ENCODE peak calls at places on chromosomes 4 and X, in six cellular contexts. I, E, G, V, S and B are unnamed samples.

GRCh38 chr4:77818667-77819408 is at the start of gene CNOT6L:
- DNase-seq in I (peak; percentile 66), E (no peak), G (peak; percentile 60), V (peak; percentile 67), S (peak; percentile 68), B (peak; percentile 64)

GRCh38 chrX:43559643-43560042 is 96.5 kb upstream of the MAOA start:
- DNase-seq in I (peak; percentile 41), E (no peak), G (peak; percentile 21), V (peak; percentile 59), S (peak; percentile 57), B (no peak)

GRCh38 chr4:80097395-80098177 is 24.6 kb upstream of the ANTXR2 start:
- DNase-seq in I (no peak), E (no peak), G (peak; percentile 70), V (peak; percentile 94), S (peak; percentile 96), B (no peak)

GRCh38 chrX:35098419-35098818 is 155.8 kb downstream of the FAM47B start:
- DNase-seq in I (no peak), E (no peak), G (no peak), V (no peak), S (peak; percentile 14), B (no peak)

GRCh38 chr4:40840985-40841571 is 91.3 kb downstream of the NSUN7 start:
- DNase-seq in I (peak; percentile 78), E (peak; percentile 59), G (peak; percentile 60), V (peak; percentile 71), S (peak; percentile 81), B (peak; percentile 96)

GRCh38 chr4:56215901-56216300 is 171.4 kb downstream of the AASDH start:
- DNase-seq in I (peak; percentile 12), E (no peak), G (no peak), V (peak; percentile 52), S (peak; percentile 63), B (no peak)

GRCh38 chr4:39576268-39576667 is 49.0 kb upstream of the UGDH start:
- DNase-seq in I (no peak), E (no peak), G (no peak), V (no peak), S (no peak), B (no peak)

GRCh38 chr4:112647785-112648184 is 10.8 kb downstream of the LARP7 start:
- DNase-seq in I (no peak), E (no peak), G (no peak), V (no peak), S (no peak), B (no peak)

GRCh38 chr4:31461425-31461824 is 741.3 kb downstream of the PCDH7 start:
- DNase-seq in I (peak; percentile 12), E (peak; percentile 42), G (peak; percentile 29), V (peak; percentile 50), S (peak; percentile 83), B (no peak)

GRCh38 chr4:25813705-25814104 is 49.1 kb downstream of the SEL1L3 start:
- DNase-seq in I (peak; percentile 55), E (no peak), G (no peak), V (peak; percentile 38), S (peak; percentile 82), B (peak; percentile 54)

GRCh38 chr4:152640058-152640921 is 39.5 kb downstream of the TMEM154 start:
- DNase-seq in I (peak; percentile 20), E (peak; percentile 37), G (no peak), V (peak; percentile 51), S (peak; percentile 36), B (no peak)

GRCh38 chrX:48802089-48802812 is 384 bp downstream of the HDAC6 start:
- DNase-seq in I (peak; percentile 91), E (peak; percentile 72), G (peak; percentile 84), V (peak; percentile 70), S (peak; percentile 75), B (peak; percentile 82)

GRCh38 chrX:11460347-11460746 is 167.1 kb downstream of the AMELX start:
- DNase-seq in I (no peak), E (no peak), G (no peak), V (no peak), S (peak; percentile 17), B (no peak)

GRCh38 chr4:117983541-117984451 is 50.5 kb upstream of the NDST3 start:
- DNase-seq in I (no peak), E (no peak), G (no peak), V (no peak), S (no peak), B (no peak)

GRCh38 chr4:40924793-40925117 is 175.0 kb downstream of the NSUN7 start:
- DNase-seq in I (no peak), E (no peak), G (no peak), V (no peak), S (no peak), B (no peak)

GRCh38 chr4:1726146-1726934 is 5.0 kb downstream of the TACC3 start:
- DNase-seq in I (peak; percentile 84), E (peak; percentile 88), G (peak; percentile 88), V (peak; percentile 83), S (peak; percentile 80), B (peak; percentile 97)

GRCh38 chr4:18934197-18934596 is 912.6 kb upstream of the LCORL start:
- DNase-seq in I (no peak), E (no peak), G (no peak), V (peak; percentile 4), S (peak; percentile 12), B (no peak)

GRCh38 chrX:39688576-39689373 is 409.0 kb downstream of the BCOR start:
- DNase-seq in I (peak; percentile 24), E (no peak), G (no peak), V (peak; percentile 38), S (no peak), B (peak; percentile 73)

GRCh38 chr4:64230709-64231310 is 178.4 kb downstream of the TECRL start:
- DNase-seq in I (peak; percentile 14), E (no peak), G (no peak), V (peak; percentile 27), S (peak; percentile 27), B (no peak)

GRCh38 chr4:2934813-2935761 is 28.1 kb downstream of the NOP14 start:
- DNase-seq in I (peak; percentile 89), E (peak; percentile 63), G (peak; percentile 92), V (peak; percentile 88), S (peak; percentile 85), B (peak; percentile 93)

GRCh38 chr4:2932561-2932950 is 30.6 kb downstream of the NOP14 start:
- DNase-seq in I (no peak), E (no peak), G (no peak), V (no peak), S (no peak), B (no peak)

GRCh38 chr4:2932951-2933565 is 30.1 kb downstream of the NOP14 start:
- DNase-seq in I (no peak), E (no peak), G (no peak), V (no peak), S (no peak), B (no peak)

GRCh38 chr4:2934077-2934812 is 29.0 kb downstream of the NOP14 start:
- DNase-seq in I (peak; percentile 41), E (no peak), G (no peak), V (peak; percentile 43), S (peak; percentile 65), B (no peak)

GRCh38 chr4:2933566-2934076 is 29.6 kb downstream of the NOP14 start:
- DNase-seq in I (no peak), E (no peak), G (no peak), V (no peak), S (no peak), B (no peak)
- H3K4me3 ChIP-seq in I (peak overlapping the region; percentile 90), E (peak overlapping the region; percentile 51), G (peak overlapping the region; percentile 24), V (peak overlapping the region; percentile 68), S (peak overlapping the region; percentile 57), B (peak overlapping the region; percentile 73)

DNA sequence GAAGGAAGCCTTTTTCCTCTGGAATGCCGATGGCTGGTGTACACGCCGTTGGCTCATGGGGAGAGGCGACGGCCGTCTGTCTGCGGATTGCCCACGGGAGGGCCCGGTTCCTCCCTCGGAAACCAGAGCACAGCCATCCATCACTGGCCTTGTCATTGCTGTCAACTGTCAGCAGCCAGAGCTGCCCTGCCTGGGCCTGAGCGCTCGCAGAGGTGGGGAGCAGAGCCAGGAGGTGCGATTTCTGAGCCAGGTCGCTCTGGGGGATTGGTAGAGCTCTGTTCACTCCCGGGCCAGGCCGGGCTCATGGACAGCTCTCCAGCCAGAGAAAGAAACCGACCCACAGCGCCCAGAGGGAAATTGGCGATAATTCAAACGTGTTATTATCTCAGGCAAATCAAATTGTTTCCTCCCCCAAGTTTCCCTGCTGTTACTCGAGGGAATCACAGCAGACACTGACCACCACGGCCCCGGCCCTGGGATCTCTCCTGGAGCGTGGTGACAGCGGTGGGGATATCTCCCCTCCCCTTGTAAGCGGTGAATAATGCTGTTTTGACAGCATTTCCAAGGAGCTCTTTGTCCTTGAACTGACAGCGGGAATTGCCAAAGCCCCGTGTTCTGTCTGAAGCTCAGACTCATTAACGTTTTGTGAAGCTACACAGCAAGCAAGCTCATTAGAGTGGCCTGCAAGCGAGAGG is 221.0 kb upstream of the PSAPL1 start:
- DNase-seq in I (no peak), E (no peak), G (no peak), V (no peak), S (no peak), B (no peak)
- H3K4me3 ChIP-seq in I (no peak overlapping the region), E (no peak overlapping the region), G (no peak overlapping the region), V (no peak overlapping the region), S (no peak overlapping the region), B (no peak overlapping the region)

DNA sequence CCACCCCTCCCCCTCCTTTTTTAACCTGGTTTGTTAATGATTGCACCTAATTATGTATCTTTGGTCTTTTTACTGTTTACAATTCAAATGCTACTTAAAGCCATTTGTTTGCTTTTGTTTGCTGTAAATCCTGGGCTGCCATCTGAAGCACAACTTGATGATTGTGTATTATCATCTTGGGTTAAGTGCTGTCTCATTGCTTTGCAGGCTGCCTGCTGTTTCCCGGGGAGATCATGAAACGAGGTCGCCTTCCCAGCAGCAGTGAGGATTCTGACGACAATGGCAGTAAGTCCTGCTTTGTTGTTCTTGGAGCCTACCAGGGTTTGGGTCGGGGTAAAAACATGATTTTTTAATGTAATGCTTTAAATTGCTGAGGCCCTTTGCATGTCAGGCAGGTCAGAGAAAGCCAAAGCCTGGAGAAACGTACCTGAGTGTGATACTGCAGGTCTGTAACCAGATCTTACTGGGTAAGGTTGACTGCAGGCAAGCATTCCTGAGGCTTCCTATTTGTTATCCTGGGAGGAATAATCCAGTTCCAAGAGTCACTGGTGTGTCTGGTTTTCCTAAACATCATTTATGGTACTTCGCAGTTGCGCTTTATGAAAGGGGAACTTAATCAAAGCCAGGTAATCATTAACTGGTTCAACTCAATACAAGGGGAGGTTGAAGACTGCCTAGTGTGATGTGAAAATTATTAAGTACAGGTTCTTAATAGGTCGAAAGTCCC is 22.2 kb downstream of the JADE1 start:
- DNase-seq in I (peak; percentile 41), E (no peak), G (no peak), V (peak; percentile 43), S (no peak), B (no peak)
- H3K4me3 ChIP-seq in I (no peak overlapping the region), E (no peak overlapping the region), G (no peak overlapping the region), V (no peak overlapping the region), S (no peak overlapping the region), B (no peak overlapping the region)

DNA sequence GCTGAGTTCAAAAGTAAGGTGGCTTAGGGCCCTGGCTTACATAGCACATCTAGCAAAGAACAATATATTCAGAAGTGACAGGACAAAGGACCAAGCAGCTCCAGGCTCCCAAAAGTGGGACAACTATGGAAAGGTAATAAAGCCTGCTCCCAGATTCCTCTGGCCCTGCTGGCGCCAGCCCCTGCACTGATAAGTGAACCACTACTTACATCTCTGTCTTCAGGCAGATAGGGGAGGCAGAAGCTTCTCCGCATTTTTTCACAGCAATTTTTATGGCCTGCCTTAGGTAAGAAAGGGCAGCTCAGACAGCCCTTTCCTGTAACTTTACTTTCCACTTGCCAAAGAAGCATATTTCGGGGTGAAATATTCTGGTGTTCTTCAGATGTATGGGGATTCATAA is 83.9 kb downstream of the MTNR1A start:
- DNase-seq in I (no peak), E (no peak), G (no peak), V (no peak), S (no peak), B (peak; percentile 12)
- H3K4me3 ChIP-seq in I (no peak overlapping the region), E (no peak overlapping the region), G (no peak overlapping the region), V (no peak overlapping the region), S (no peak overlapping the region), B (no peak overlapping the region)

GRCh38 chrX:1466971-1467561 is 14.4 kb upstream of the ASMTL start:
- DNase-seq in I (no peak), E (no peak), G (peak; percentile 12), V (no peak), S (no peak), B (no peak)
- H3K4me3 ChIP-seq in I (no peak overlapping the region), E (no peak overlapping the region), G (no peak overlapping the region), V (no peak overlapping the region), S (no peak overlapping the region), B (no peak overlapping the region)